ENCODE peak calls at places on chromosomes 12 and 14, in eight cellular contexts. E, A, Z, X, O, N, V and K are unnamed samples.

GRCh38 chr14:51614707-51615106 is 37.0 kb upstream of the FRMD6 start:
- DNase-seq in X (no peak), Z (no peak), E (no peak), N (no peak), A (no peak), V (no peak), O (no peak), K (no peak)

GRCh38 chr12:76260390-76260748 is 87.8 kb downstream of the BBS10 start:
- DNase-seq in V (no peak), E (no peak), O (no peak), Z (no peak), X (no peak), N (no peak), A (no peak), K (no peak)

GRCh38 chr14:64324461-64325255 is 30.5 kb upstream of the ESR2 start:
- DNase-seq in X (no peak), A (no peak), V (no peak), O (peak), Z (no peak), E (no peak), N (no peak), K (no peak)

GRCh38 chr12:119695034-119695433 is 27.1 kb downstream of the PRKAB1 start:
- DNase-seq in E (no peak), O (no peak), Z (no peak), A (no peak), V (peak), N (no peak), X (no peak), K (no peak)

GRCh38 chr12:132803883-132804282 is 24.8 kb downstream of the GOLGA3 start:
- DNase-seq in Z (no peak), E (no peak), N (no peak), X (no peak), O (no peak), A (no peak), V (no peak), K (no peak)

GRCh38 chr12:58509116-58509885 is 411.0 kb downstream of the LRIG3 start:
- DNase-seq in Z (no peak), N (no peak), V (no peak), O (no peak), A (no peak), E (no peak), X (no peak), K (no peak)

GRCh38 chr12:94304012-94304411 is 155.6 kb downstream of the PLXNC1 start:
- DNase-seq in X (no peak), N (no peak), V (no peak), A (no peak), O (no peak), E (no peak), Z (no peak), K (no peak)

GRCh38 chr12:109113661-109114321 is 2.6 kb upstream of the ACACB start:
- DNase-seq in E (no peak), Z (no peak), X (no peak), A (no peak), N (no peak), V (no peak), O (no peak), K (no peak)

GRCh38 chr12:7210642-7211151 is 21.2 kb downstream of the PEX5 start:
- DNase-seq in E (no peak), A (no peak), V (no peak), Z (no peak), O (no peak), N (no peak), X (no peak), K (no peak)

GRCh38 chr14:48943913-48944312 is 642.3 kb downstream of the RPS29 start:
- DNase-seq in Z (no peak), V (no peak), O (no peak), N (no peak), A (no peak), E (no peak), X (no peak), K (no peak)

GRCh38 chr12:44053550-44054243 is 217.8 kb downstream of the TMEM117 start:
- DNase-seq in O (no peak), Z (no peak), N (no peak), A (no peak), V (no peak), X (no peak), E (no peak), K (no peak)

GRCh38 chr14:67268456-67269115 is 27.4 kb downstream of the PALS1 start:
- DNase-seq in N (peak), E (no peak), A (no peak), V (peak), O (no peak), X (no peak), Z (no peak), K (no peak)

GRCh38 chr12:24719293-24719721 is 229.6 kb downstream of the BCAT1 start:
- DNase-seq in O (no peak), V (no peak), N (no peak), E (peak), X (no peak), Z (no peak), A (no peak), K (no peak)

GRCh38 chr12:89578499-89578898 is 52.7 kb upstream of the POC1B start:
- DNase-seq in E (no peak), A (no peak), O (no peak), Z (no peak), X (no peak), N (no peak), V (no peak), K (no peak)

GRCh38 chr14:105023144-105023543 is 2.3 kb upstream of the CDCA4 start:
- DNase-seq in V (no peak), O (no peak), A (peak), Z (no peak), N (no peak), X (no peak), E (no peak), K (no peak)

GRCh38 chr14:36254020-36254614 is 66.3 kb downstream of the MBIP start:
- DNase-seq in X (no peak), O (no peak), A (no peak), V (peak), E (no peak), N (peak), Z (no peak), K (no peak)

GRCh38 chr12:54959291-54960018 is 25.1 kb downstream of the TESPA1 start:
- DNase-seq in E (no peak), Z (no peak), A (no peak), O (no peak), X (no peak), V (no peak), N (no peak), K (no peak)

GRCh38 chr12:41053046-41053445 is 135.1 kb upstream of the PDZRN4 start:
- DNase-seq in Z (no peak), X (no peak), E (no peak), N (no peak), O (no peak), A (no peak), V (no peak), K (no peak)

GRCh38 chr14:39097159-39097558 is 5.9 kb downstream of the SEC23A start:
- DNase-seq in X (no peak), E (peak), Z (no peak), A (no peak), V (peak), N (peak), O (no peak), K (no peak)

GRCh38 chr12:127393896-127394295 is 873.1 kb upstream of the TMEM132C start:
- DNase-seq in E (no peak), V (no peak), Z (no peak), N (no peak), O (no peak), X (no peak), A (no peak), K (no peak)

GRCh38 chr12:75414671-75415070 is 23.8 kb downstream of the GLIPR1L2 start:
- DNase-seq in N (peak), X (no peak), E (no peak), V (no peak), Z (no peak), A (no peak), O (no peak), K (no peak)

GRCh38 chr12:116633515-116633914 is 74.3 kb downstream of the MAP1LC3B2 start:
- DNase-seq in E (no peak), Z (no peak), A (no peak), X (no peak), N (no peak), O (no peak), V (no peak), K (no peak)